ENCODE peak calls at places on chromosomes 6 and 20, in eight cellular contexts. One of them, this sample, is unnamed.

GRCh38 chr6:8829296-8829695 is 394.0 kb upstream of the SLC35B3 start:
- DNase-seq in AG10803: no peak
- DNase-seq in IMR-90: no peak
- DNase-seq in upper lobe of right lung: no peak
- DNase-seq in heart right ventricle: no peak
- DNase-seq in fibroblast of lung: no peak
- DNase-seq in CD8-positive, alpha-beta T cell: no peak
- DNase-seq in AG09309: no peak
- DNase-seq in this sample: no peak

GRCh38 chr20:364905-365794 is 15.4 kb upstream of the TRIB3 start:
- DNase-seq in IMR-90: peak
- DNase-seq in CD8-positive, alpha-beta T cell: no peak
- DNase-seq in heart right ventricle: no peak
- DNase-seq in AG10803: peak
- DNase-seq in AG09309: no peak
- DNase-seq in fibroblast of lung: no peak
- DNase-seq in upper lobe of right lung: no peak
- DNase-seq in this sample: peak

GRCh38 chr6:155710704-155711103 is 255.1 kb upstream of the NOX3 start:
- DNase-seq in AG09309: no peak
- DNase-seq in CD8-positive, alpha-beta T cell: no peak
- DNase-seq in IMR-90: no peak
- DNase-seq in fibroblast of lung: no peak
- DNase-seq in heart right ventricle: no peak
- DNase-seq in AG10803: no peak
- DNase-seq in upper lobe of right lung: no peak
- DNase-seq in this sample: no peak

GRCh38 chr20:62975251-62975770 is 22.8 kb downstream of the SLC17A9 start:
- DNase-seq in upper lobe of right lung: no peak
- DNase-seq in heart right ventricle: no peak
- DNase-seq in IMR-90: no peak
- DNase-seq in AG10803: no peak
- DNase-seq in CD8-positive, alpha-beta T cell: no peak
- DNase-seq in AG09309: no peak
- DNase-seq in fibroblast of lung: no peak
- DNase-seq in this sample: no peak

GRCh38 chr6:18978330-18979128 is 591.4 kb downstream of the RNF144B start:
- DNase-seq in AG10803: peak
- DNase-seq in fibroblast of lung: peak
- DNase-seq in heart right ventricle: peak
- DNase-seq in CD8-positive, alpha-beta T cell: no peak
- DNase-seq in AG09309: no peak
- DNase-seq in upper lobe of right lung: no peak
- DNase-seq in IMR-90: no peak
- DNase-seq in this sample: no peak

GRCh38 chr20:36105731-36106226 is 48.8 kb upstream of the EPB41L1 start:
- DNase-seq in upper lobe of right lung: peak
- DNase-seq in IMR-90: no peak
- DNase-seq in AG09309: no peak
- DNase-seq in CD8-positive, alpha-beta T cell: no peak
- DNase-seq in AG10803: no peak
- DNase-seq in heart right ventricle: no peak
- DNase-seq in fibroblast of lung: no peak
- DNase-seq in this sample: no peak

GRCh38 chr6:125748534-125749111 is 809 bp upstream of the HEY2 start:
- DNase-seq in CD8-positive, alpha-beta T cell: no peak
- DNase-seq in upper lobe of right lung: no peak
- DNase-seq in heart right ventricle: no peak
- DNase-seq in IMR-90: peak
- DNase-seq in AG10803: peak
- DNase-seq in fibroblast of lung: peak
- DNase-seq in AG09309: no peak
- DNase-seq in this sample: peak

GRCh38 chr6:107712523-107713213 is 111.4 kb downstream of the SCML4 start:
- DNase-seq in AG10803: peak
- DNase-seq in upper lobe of right lung: no peak
- DNase-seq in fibroblast of lung: peak
- DNase-seq in AG09309: no peak
- DNase-seq in IMR-90: peak
- DNase-seq in CD8-positive, alpha-beta T cell: no peak
- DNase-seq in heart right ventricle: no peak
- DNase-seq in this sample: peak

GRCh38 chr20:59022754-59023153 is 3.5 kb downstream of the TUBB1 start:
- DNase-seq in fibroblast of lung: no peak
- DNase-seq in AG10803: no peak
- DNase-seq in IMR-90: no peak
- DNase-seq in heart right ventricle: no peak
- DNase-seq in CD8-positive, alpha-beta T cell: no peak
- DNase-seq in AG09309: no peak
- DNase-seq in upper lobe of right lung: no peak
- DNase-seq in this sample: no peak

GRCh38 chr6:38713812-38714211 is 1.3 kb upstream of the DNAH8 start:
- DNase-seq in AG09309: no peak
- DNase-seq in fibroblast of lung: no peak
- DNase-seq in heart right ventricle: no peak
- DNase-seq in CD8-positive, alpha-beta T cell: peak
- DNase-seq in upper lobe of right lung: no peak
- DNase-seq in IMR-90: no peak
- DNase-seq in AG10803: peak
- DNase-seq in this sample: no peak

GRCh38 chr6:119442776-119443184 is 93.2 kb upstream of the MAN1A1 start:
- DNase-seq in heart right ventricle: peak
- DNase-seq in upper lobe of right lung: no peak
- DNase-seq in AG09309: no peak
- DNase-seq in IMR-90: no peak
- DNase-seq in AG10803: no peak
- DNase-seq in CD8-positive, alpha-beta T cell: no peak
- DNase-seq in fibroblast of lung: no peak
- DNase-seq in this sample: no peak

GRCh38 chr6:36054965-36055364 is 27.4 kb downstream of the MAPK14 start:
- DNase-seq in fibroblast of lung: no peak
- DNase-seq in upper lobe of right lung: no peak
- DNase-seq in heart right ventricle: no peak
- DNase-seq in IMR-90: no peak
- DNase-seq in CD8-positive, alpha-beta T cell: no peak
- DNase-seq in AG09309: no peak
- DNase-seq in AG10803: no peak
- DNase-seq in this sample: no peak

GRCh38 chr6:10314163-10314955 is 100.5 kb downstream of the TFAP2A start:
- DNase-seq in fibroblast of lung: no peak
- DNase-seq in IMR-90: no peak
- DNase-seq in AG10803: no peak
- DNase-seq in heart right ventricle: no peak
- DNase-seq in CD8-positive, alpha-beta T cell: no peak
- DNase-seq in AG09309: no peak
- DNase-seq in upper lobe of right lung: no peak
- DNase-seq in this sample: no peak

GRCh38 chr20:3071610-3072529 is at the start of gene OXT:
- DNase-seq in AG10803: no peak
- DNase-seq in CD8-positive, alpha-beta T cell: peak
- DNase-seq in AG09309: no peak
- DNase-seq in upper lobe of right lung: peak
- DNase-seq in IMR-90: no peak
- DNase-seq in heart right ventricle: peak
- DNase-seq in fibroblast of lung: no peak
- DNase-seq in this sample: no peak

GRCh38 chr20:37531856-37532255 is 4.2 kb upstream of the BLCAP start:
- DNase-seq in IMR-90: no peak
- DNase-seq in fibroblast of lung: no peak
- DNase-seq in heart right ventricle: no peak
- DNase-seq in CD8-positive, alpha-beta T cell: peak
- DNase-seq in AG10803: no peak
- DNase-seq in upper lobe of right lung: no peak
- DNase-seq in AG09309: no peak
- DNase-seq in this sample: no peak

GRCh38 chr6:147157930-147158329 is 46.3 kb upstream of the STXBP5 start:
- DNase-seq in CD8-positive, alpha-beta T cell: no peak
- DNase-seq in AG09309: no peak
- DNase-seq in fibroblast of lung: no peak
- DNase-seq in upper lobe of right lung: no peak
- DNase-seq in heart right ventricle: no peak
- DNase-seq in AG10803: no peak
- DNase-seq in IMR-90: no peak
- DNase-seq in this sample: no peak

GRCh38 chr6:54655162-54655561 is 191.4 kb upstream of the FAM83B start:
- DNase-seq in CD8-positive, alpha-beta T cell: no peak
- DNase-seq in fibroblast of lung: no peak
- DNase-seq in heart right ventricle: no peak
- DNase-seq in upper lobe of right lung: no peak
- DNase-seq in AG09309: no peak
- DNase-seq in IMR-90: no peak
- DNase-seq in AG10803: no peak
- DNase-seq in this sample: no peak

GRCh38 chr6:162416307-162416706 is 311.3 kb downstream of the PRKN start:
- DNase-seq in AG10803: no peak
- DNase-seq in heart right ventricle: no peak
- DNase-seq in IMR-90: no peak
- DNase-seq in fibroblast of lung: no peak
- DNase-seq in AG09309: no peak
- DNase-seq in upper lobe of right lung: no peak
- DNase-seq in CD8-positive, alpha-beta T cell: no peak
- DNase-seq in this sample: no peak
- H3K4me3 ChIP-seq in AG10803: no peak
- H3K4me3 ChIP-seq in heart right ventricle: no peak
- H3K4me3 ChIP-seq in IMR-90: no peak
- H3K4me3 ChIP-seq in fibroblast of lung: no peak
- H3K4me3 ChIP-seq in AG09309: no peak
- H3K4me3 ChIP-seq in upper lobe of right lung: no peak
- H3K4me3 ChIP-seq in CD8-positive, alpha-beta T cell: no peak
- H3K4me3 ChIP-seq in this sample: no peak

GRCh38 chr6:109006818-109007217 is 87.8 kb downstream of the SESN1 start:
- DNase-seq in heart right ventricle: no peak
- DNase-seq in AG09309: no peak
- DNase-seq in IMR-90: no peak
- DNase-seq in AG10803: no peak
- DNase-seq in upper lobe of right lung: no peak
- DNase-seq in fibroblast of lung: no peak
- DNase-seq in CD8-positive, alpha-beta T cell: no peak
- DNase-seq in this sample: no peak

GRCh38 chr6:109008537-109008950 is 86.1 kb downstream of the SESN1 start:
- DNase-seq in upper lobe of right lung: no peak
- DNase-seq in CD8-positive, alpha-beta T cell: no peak
- DNase-seq in IMR-90: peak
- DNase-seq in AG09309: no peak
- DNase-seq in heart right ventricle: no peak
- DNase-seq in fibroblast of lung: peak
- DNase-seq in AG10803: peak
- DNase-seq in this sample: peak

GRCh38 chr6:109008951-109009760 is 85.5 kb downstream of the SESN1 start:
- DNase-seq in CD8-positive, alpha-beta T cell: peak
- DNase-seq in IMR-90: peak
- DNase-seq in upper lobe of right lung: peak
- DNase-seq in AG10803: peak
- DNase-seq in heart right ventricle: peak
- DNase-seq in AG09309: peak
- DNase-seq in fibroblast of lung: peak
- DNase-seq in this sample: peak

GRCh38 chr6:109007521-109007920 is 87.1 kb downstream of the SESN1 start:
- DNase-seq in AG09309: no peak
- DNase-seq in fibroblast of lung: no peak
- DNase-seq in IMR-90: no peak
- DNase-seq in upper lobe of right lung: no peak
- DNase-seq in heart right ventricle: no peak
- DNase-seq in CD8-positive, alpha-beta T cell: no peak
- DNase-seq in AG10803: no peak
- DNase-seq in this sample: no peak

DNA sequence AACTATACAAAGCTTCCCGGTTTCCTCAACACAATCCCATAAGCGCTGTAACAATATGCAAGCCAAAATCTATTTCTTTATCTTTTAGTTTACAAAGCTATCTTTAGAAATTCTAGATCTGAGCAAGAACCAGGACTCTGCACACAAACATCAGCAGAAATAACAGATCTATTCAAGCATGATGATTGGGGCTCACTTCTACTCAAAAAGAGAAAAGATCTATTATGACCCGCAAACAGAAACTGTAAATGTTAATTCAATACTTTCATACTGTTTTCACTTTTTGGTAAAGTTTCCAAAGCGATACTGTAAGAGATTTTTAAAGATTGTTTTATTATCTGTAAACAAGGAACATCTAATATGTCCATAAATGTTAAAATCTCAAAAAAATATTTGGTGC is 86.6 kb downstream of the SESN1 start:
- DNase-seq in fibroblast of lung: no peak
- DNase-seq in AG10803: no peak
- DNase-seq in CD8-positive, alpha-beta T cell: no peak
- DNase-seq in AG09309: no peak
- DNase-seq in IMR-90: no peak
- DNase-seq in heart right ventricle: no peak
- DNase-seq in upper lobe of right lung: no peak
- DNase-seq in this sample: no peak
- H3K4me3 ChIP-seq in fibroblast of lung: peak
- H3K4me3 ChIP-seq in AG10803: peak
- H3K4me3 ChIP-seq in CD8-positive, alpha-beta T cell: peak
- H3K4me3 ChIP-seq in AG09309: no peak
- H3K4me3 ChIP-seq in IMR-90: peak
- H3K4me3 ChIP-seq in heart right ventricle: peak
- H3K4me3 ChIP-seq in upper lobe of right lung: peak
- H3K4me3 ChIP-seq in this sample: peak

GRCh38 chr6:47477497-47478232 is at the start of gene CD2AP:
- DNase-seq in IMR-90: peak
- DNase-seq in CD8-positive, alpha-beta T cell: peak
- DNase-seq in AG10803: peak
- DNase-seq in fibroblast of lung: peak
- DNase-seq in heart right ventricle: peak
- DNase-seq in upper lobe of right lung: peak
- DNase-seq in AG09309: no peak
- DNase-seq in this sample: peak

GRCh38 chr6:47479156-47479541 is 1.6 kb downstream of the CD2AP start:
- DNase-seq in AG10803: no peak
- DNase-seq in IMR-90: peak
- DNase-seq in fibroblast of lung: peak
- DNase-seq in upper lobe of right lung: no peak
- DNase-seq in heart right ventricle: no peak
- DNase-seq in AG09309: no peak
- DNase-seq in CD8-positive, alpha-beta T cell: no peak
- DNase-seq in this sample: peak

GRCh38 chr6:47478233-47479155 is 905 bp downstream of the CD2AP start:
- DNase-seq in fibroblast of lung: peak
- DNase-seq in AG09309: no peak
- DNase-seq in IMR-90: peak
- DNase-seq in AG10803: peak
- DNase-seq in CD8-positive, alpha-beta T cell: no peak
- DNase-seq in upper lobe of right lung: no peak
- DNase-seq in heart right ventricle: no peak
- DNase-seq in this sample: peak

GRCh38 chr6:47475319-47475816 is 2.2 kb upstream of the CD2AP start:
- DNase-seq in fibroblast of lung: no peak
- DNase-seq in IMR-90: no peak
- DNase-seq in heart right ventricle: no peak
- DNase-seq in AG09309: no peak
- DNase-seq in CD8-positive, alpha-beta T cell: no peak
- DNase-seq in upper lobe of right lung: no peak
- DNase-seq in AG10803: no peak
- DNase-seq in this sample: no peak

GRCh38 chr6:47476794-47477496 is 644 bp upstream of the CD2AP start:
- DNase-seq in fibroblast of lung: peak
- DNase-seq in IMR-90: no peak
- DNase-seq in heart right ventricle: no peak
- DNase-seq in AG10803: no peak
- DNase-seq in AG09309: no peak
- DNase-seq in CD8-positive, alpha-beta T cell: no peak
- DNase-seq in upper lobe of right lung: no peak
- DNase-seq in this sample: no peak
- H3K4me3 ChIP-seq in fibroblast of lung: peak
- H3K4me3 ChIP-seq in IMR-90: peak
- H3K4me3 ChIP-seq in heart right ventricle: peak
- H3K4me3 ChIP-seq in AG10803: peak
- H3K4me3 ChIP-seq in AG09309: peak
- H3K4me3 ChIP-seq in CD8-positive, alpha-beta T cell: peak
- H3K4me3 ChIP-seq in upper lobe of right lung: peak
- H3K4me3 ChIP-seq in this sample: peak

GRCh38 chr6:41705996-41706835 is 29.2 kb downstream of the TFEB start:
- DNase-seq in upper lobe of right lung: peak
- DNase-seq in heart right ventricle: peak
- DNase-seq in CD8-positive, alpha-beta T cell: peak
- DNase-seq in AG09309: no peak
- DNase-seq in fibroblast of lung: peak
- DNase-seq in AG10803: peak
- DNase-seq in IMR-90: peak
- DNase-seq in this sample: peak
- H3K4me3 ChIP-seq in upper lobe of right lung: no peak
- H3K4me3 ChIP-seq in heart right ventricle: no peak
- H3K4me3 ChIP-seq in CD8-positive, alpha-beta T cell: no peak
- H3K4me3 ChIP-seq in AG09309: no peak
- H3K4me3 ChIP-seq in fibroblast of lung: no peak
- H3K4me3 ChIP-seq in AG10803: no peak
- H3K4me3 ChIP-seq in IMR-90: no peak
- H3K4me3 ChIP-seq in this sample: no peak